ENCODE peak calls at places on chromosomes 7 and 10, in seven cellular contexts. D, V, O, Q, X, R and E are unnamed samples. For H3K9me3, the result is how much of the 10 kb centered on the place peaks cover.

GRCh38 chr10:95880704-95881103 is 27.1 kb upstream of the CC2D2B start:
- DNase-seq in D (no peak), V (no peak), O (no peak), Q (no peak), X (no peak), R (no peak), E (no peak)

GRCh38 chr7:151876899-151877777 is at the start of gene PRKAG2:
- DNase-seq in D (peak), V (peak), O (peak), Q (no peak), X (peak), R (peak), E (peak)

GRCh38 chr10:11678074-11678793 is 63.9 kb upstream of the ECHDC3 start:
- DNase-seq in D (no peak), V (no peak), O (peak), Q (peak), X (no peak), R (no peak), E (no peak)

GRCh38 chr7:113790025-113790424 is 128.8 kb downstream of the PPP1R3A start:
- DNase-seq in D (no peak), V (no peak), O (no peak), Q (no peak), X (no peak), R (no peak), E (no peak)

GRCh38 chr7:138907438-138907837 is 73.8 kb downstream of the KIAA1549 start:
- DNase-seq in D (no peak), V (no peak), O (no peak), Q (no peak), X (no peak), R (no peak), E (no peak)

GRCh38 chr7:50824882-50825281 is 42.2 kb upstream of the GRB10 start:
- DNase-seq in D (no peak), V (no peak), O (no peak), Q (no peak), X (no peak), R (no peak), E (no peak)

GRCh38 chr7:102989161-102989560 is 76.4 kb downstream of the LRRC17 start:
- DNase-seq in D (no peak), V (no peak), O (no peak), Q (no peak), X (no peak), R (no peak), E (no peak)

GRCh38 chr7:104963378-104963990 is 50.5 kb upstream of the KMT2E start:
- DNase-seq in D (no peak), V (no peak), O (no peak), Q (no peak), X (no peak), R (no peak), E (no peak)

GRCh38 chr7:30459591-30460245 is 18.9 kb downstream of the NOD1 start:
- DNase-seq in D (peak), V (no peak), O (peak), Q (no peak), X (no peak), R (no peak), E (peak)

GRCh38 chr10:95543459-95543858 is 17.7 kb downstream of the SORBS1 start:
- DNase-seq in D (no peak), V (no peak), O (no peak), Q (no peak), X (no peak), R (no peak), E (no peak)

GRCh38 chr7:11831383-11831726 is 643 bp downstream of the THSD7A start:
- DNase-seq in D (no peak), V (no peak), O (no peak), Q (no peak), X (no peak), R (no peak), E (no peak)

GRCh38 chr7:7306231-7306630 is 123.9 kb downstream of the C1GALT1 start:
- DNase-seq in D (no peak), V (no peak), O (no peak), Q (no peak), X (no peak), R (no peak), E (no peak)

GRCh38 chr7:103065666-103066065 is 8.9 kb downstream of the FBXL13 start:
- DNase-seq in D (no peak), V (peak), O (peak), Q (peak), X (no peak), R (peak), E (no peak)

GRCh38 chr10:88755753-88756152 is 4.1 kb upstream of the LIPN start:
- DNase-seq in D (no peak), V (no peak), O (no peak), Q (no peak), X (no peak), R (no peak), E (no peak)

GRCh38 chr10:74021248-74022055 is 23.5 kb downstream of the VCL start:
- DNase-seq in D (no peak), V (no peak), O (peak), Q (no peak), X (no peak), R (no peak), E (no peak)

GRCh38 chr7:158074896-158075632 is 512.6 kb downstream of the PTPRN2 start:
- DNase-seq in D (no peak), V (no peak), O (no peak), Q (no peak), X (no peak), R (no peak), E (no peak)

GRCh38 chr10:81876253-81876731 is 1.3 kb downstream of the NRG3 start:
- DNase-seq in D (no peak), V (peak), O (no peak), Q (no peak), X (no peak), R (no peak), E (no peak)

GRCh38 chr10:104333037-104333727 is 5.1 kb downstream of the ITPRIP start:
- DNase-seq in D (no peak), V (no peak), O (no peak), Q (peak), X (peak), R (no peak), E (no peak)

GRCh38 chr7:83060218-83060617 is 102.5 kb downstream of the PCLO start:
- DNase-seq in D (no peak), V (no peak), O (no peak), Q (no peak), X (no peak), R (no peak), E (no peak)

GRCh38 chr7:1703475-1704325 is 33.6 kb downstream of the ELFN1 start:
- DNase-seq in D (no peak), V (no peak), O (no peak), Q (no peak), X (no peak), R (no peak), E (no peak)

GRCh38 chr7:111224354-111225231 is 133.7 kb downstream of the LRRN3 start:
- DNase-seq in D (no peak), V (no peak), O (no peak), Q (no peak), X (no peak), R (no peak), E (no peak)

GRCh38 chr10:132541601-132542011 is 4.0 kb downstream of the INPP5A start:
- DNase-seq in D (no peak), V (no peak), O (no peak), Q (no peak), X (no peak), R (no peak), E (peak)

GRCh38 chr10:116146374-116146773 is 126.6 kb downstream of the GFRA1 start:
- DNase-seq in D (no peak), V (no peak), O (peak), Q (no peak), X (no peak), R (no peak), E (no peak)

GRCh38 chr10:34491666-34492065 is 323.4 kb downstream of the PARD3 start:
- DNase-seq in D (no peak), V (no peak), O (peak), Q (no peak), X (no peak), R (no peak), E (no peak)

GRCh38 chr7:112876877-112877276 is 86.7 kb upstream of the TMEM168 start:
- DNase-seq in D (no peak), V (no peak), O (peak), Q (no peak), X (no peak), R (no peak), E (no peak)

GRCh38 chr10:12617205-12618175 is 268.1 kb downstream of the CAMK1D start:
- DNase-seq in D (no peak), V (no peak), O (peak), Q (no peak), X (no peak), R (no peak), E (no peak)

DNA sequence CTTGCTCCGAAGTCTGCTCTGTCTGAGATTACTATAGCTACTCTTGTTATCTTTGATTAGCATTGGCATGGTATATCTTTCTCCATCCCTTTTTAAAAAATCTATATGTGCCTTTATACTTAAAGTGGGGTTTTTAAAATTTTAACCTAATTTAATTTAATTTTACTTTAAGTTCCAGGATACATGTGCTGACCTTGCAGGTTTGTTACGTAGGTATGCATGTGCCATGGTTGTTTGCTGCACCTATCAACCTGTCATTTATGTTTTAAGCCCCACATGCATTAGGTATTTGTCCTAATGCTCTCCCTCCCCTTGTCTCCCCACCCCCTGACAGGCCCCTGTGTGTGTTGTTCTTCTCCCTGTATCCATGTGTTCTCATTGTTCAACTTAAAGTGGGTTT is 54.6 kb downstream of the TBC1D12 start:
- DNase-seq in D (no peak), V (no peak), O (no peak), Q (no peak), X (no peak), R (no peak), E (no peak)
- H3K9me3 ChIP-seq in D (under half), V (under half), O (under half), Q (under half), X (under half), R (under half), E (under half)

DNA sequence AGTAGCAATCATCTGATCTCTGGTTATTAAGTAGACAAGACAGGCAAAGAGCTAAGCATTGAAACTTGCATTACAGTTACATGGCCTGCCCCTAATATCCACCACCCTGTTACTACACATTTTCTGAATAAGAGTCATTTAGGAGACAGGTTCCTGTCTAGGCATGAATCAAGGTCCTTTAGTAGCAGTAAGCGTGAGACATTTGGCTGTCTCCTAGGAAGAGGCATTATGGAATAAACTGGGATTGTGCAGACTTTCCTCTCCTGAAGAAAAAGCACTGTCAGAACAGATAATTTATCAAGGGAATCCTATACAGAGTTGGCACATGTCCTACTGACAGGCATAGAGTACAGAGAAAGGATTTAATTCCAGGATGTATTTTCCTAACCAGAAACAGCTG is 111.9 kb downstream of the INHBA start:
- DNase-seq in D (no peak), V (no peak), O (no peak), Q (no peak), X (no peak), R (no peak), E (no peak)
- H3K9me3 ChIP-seq in D (under half), V (under half), O (under half), Q (under half), X (under half), R (under half), E (under half)

GRCh38 chr7:56474271-56474670 is 358.1 kb upstream of the NUPR2 start:
- DNase-seq in D (no peak), V (no peak), O (no peak), Q (no peak), X (no peak), R (no peak), E (no peak)
- H3K9me3 ChIP-seq in D (under half), V (under half), O (under half), Q (under half), X (under half), R (under half), E (half or more)

GRCh38 chr7:5094641-5095040 is 49.0 kb downstream of the RBAK start:
- DNase-seq in D (no peak), V (no peak), O (no peak), Q (peak), X (no peak), R (no peak), E (no peak)
- H3K9me3 ChIP-seq in D (under half), V (under half), O (under half), Q (under half), X (under half), R (under half), E (under half)